ENCODE peak calls at places on chromosome 22, in eight cellular contexts. Z, G, W, A, C, K, Y and H are unnamed samples.

GRCh38 chr22:44229331-44229730 is 48.6 kb downstream of the PARVG start:
- DNase-seq in Z (no peak), G (no peak), W (no peak), A (no peak), C (no peak), K (no peak), Y (no peak), H (no peak)

GRCh38 chr22:44147821-44148574 is 32.7 kb upstream of the PARVG start:
- DNase-seq in Z (peak), G (no peak), W (no peak), A (no peak), C (no peak), K (no peak), Y (peak), H (no peak)

GRCh38 chr22:20175597-20175900 is 24.7 kb upstream of the CCDC188 start:
- DNase-seq in Z (no peak), G (no peak), W (no peak), A (peak), C (no peak), K (no peak), Y (peak), H (no peak)

GRCh38 chr22:36579441-36579840 is 50.5 kb upstream of the EIF3D start:
- DNase-seq in Z (no peak), G (no peak), W (no peak), A (no peak), C (no peak), K (no peak), Y (no peak), H (no peak)

GRCh38 chr22:35995772-35996171 is 32.9 kb downstream of the RBFOX2 start:
- DNase-seq in Z (peak), G (peak), W (peak), A (no peak), C (peak), K (peak), Y (peak), H (peak)

GRCh38 chr22:19941365-19942070 is at the start of the genes COMT and TXNRD2:
- DNase-seq in Z (peak), G (peak), W (peak), A (peak), C (peak), K (peak), Y (peak), H (peak)

GRCh38 chr22:19937616-19938473 is 3.7 kb upstream of the COMT start:
- DNase-seq in Z (no peak), G (no peak), W (no peak), A (no peak), C (peak), K (no peak), Y (peak), H (no peak)

GRCh38 chr22:35728639-35729308 is 11.1 kb downstream of the APOL5 start:
- DNase-seq in Z (peak), G (no peak), W (no peak), A (no peak), C (peak), K (no peak), Y (no peak), H (no peak)

GRCh38 chr22:48746789-48747425 is 1080.8 kb downstream of the BRD1 start:
- DNase-seq in Z (no peak), G (no peak), W (peak), A (no peak), C (no peak), K (no peak), Y (no peak), H (peak)

GRCh38 chr22:49155039-49155808 is 672.4 kb downstream of the BRD1 start:
- DNase-seq in Z (no peak), G (no peak), W (no peak), A (no peak), C (no peak), K (no peak), Y (no peak), H (peak)

GRCh38 chr22:43540570-43540969 is 128.8 kb downstream of the MPPED1 start:
- DNase-seq in Z (no peak), G (no peak), W (no peak), A (no peak), C (no peak), K (no peak), Y (no peak), H (no peak)

GRCh38 chr22:27331526-27332281 is 469.9 kb downstream of the MN1 start:
- DNase-seq in Z (peak), G (no peak), W (peak), A (peak), C (peak), K (no peak), Y (peak), H (no peak)

GRCh38 chr22:19889951-19890350 is 35.3 kb upstream of the GNB1L start:
- DNase-seq in Z (no peak), G (peak), W (no peak), A (no peak), C (no peak), K (no peak), Y (no peak), H (no peak)

GRCh38 chr22:26579331-26579886 is 10.5 kb downstream of the TPST2 start:
- DNase-seq in Z (peak), G (no peak), W (no peak), A (no peak), C (no peak), K (no peak), Y (no peak), H (no peak)

GRCh38 chr22:49531533-49531895 is 296.2 kb downstream of the BRD1 start:
- DNase-seq in Z (no peak), G (no peak), W (no peak), A (no peak), C (no peak), K (no peak), Y (no peak), H (no peak)

GRCh38 chr22:27507935-27508504 is 293.5 kb downstream of the MN1 start:
- DNase-seq in Z (no peak), G (no peak), W (no peak), A (no peak), C (no peak), K (no peak), Y (peak), H (no peak)

GRCh38 chr22:50673231-50674126 is 856 bp downstream of the SHANK3 start:
- DNase-seq in Z (no peak), G (no peak), W (no peak), A (no peak), C (no peak), K (no peak), Y (no peak), H (no peak)

GRCh38 chr22:26406118-26406517 is 22.9 kb upstream of the ASPHD2 start:
- DNase-seq in Z (no peak), G (no peak), W (peak), A (peak), C (no peak), K (no peak), Y (peak), H (no peak)

GRCh38 chr22:50542416-50542927 is 3.2 kb upstream of the KLHDC7B start:
- DNase-seq in Z (peak), G (no peak), W (no peak), A (no peak), C (no peak), K (no peak), Y (no peak), H (no peak)

GRCh38 chr22:50672471-50673230 is at the start of gene SHANK3:
- DNase-seq in Z (no peak), G (peak), W (no peak), A (no peak), C (peak), K (no peak), Y (no peak), H (no peak)

GRCh38 chr22:49545606-49546005 is 282.1 kb downstream of the BRD1 start:
- DNase-seq in Z (no peak), G (peak), W (no peak), A (no peak), C (no peak), K (no peak), Y (no peak), H (peak)

GRCh38 chr22:44848296-44848741 is 95.9 kb downstream of the ARHGAP8 start:
- DNase-seq in Z (no peak), G (no peak), W (no peak), A (no peak), C (no peak), K (no peak), Y (peak), H (no peak)

GRCh38 chr22:27487600-27488450 is 313.7 kb downstream of the MN1 start:
- DNase-seq in Z (no peak), G (no peak), W (no peak), A (peak), C (peak), K (no peak), Y (peak), H (no peak)

GRCh38 chr22:40041738-40042137 is 47.0 kb downstream of the FAM83F start:
- DNase-seq in Z (no peak), G (no peak), W (no peak), A (no peak), C (no peak), K (no peak), Y (no peak), H (no peak)

GRCh38 chr22:27989758-27990450 is 70.8 kb upstream of the PITPNB start:
- DNase-seq in Z (no peak), G (peak), W (peak), A (no peak), C (peak), K (no peak), Y (no peak), H (peak)

GRCh38 chr22:20061481-20061861 is 18.6 kb upstream of the DGCR8 start:
- DNase-seq in Z (no peak), G (no peak), W (no peak), A (no peak), C (no peak), K (no peak), Y (peak), H (no peak)

GRCh38 chr22:24594569-24595120 is 1.8 kb upstream of the LRRC75B start:
- DNase-seq in Z (no peak), G (peak), W (no peak), A (no peak), C (peak), K (no peak), Y (no peak), H (no peak)

GRCh38 chr22:42287174-42287890 is 16.9 kb upstream of the TCF20 start:
- DNase-seq in Z (no peak), G (no peak), W (no peak), A (no peak), C (no peak), K (no peak), Y (no peak), H (no peak)

GRCh38 chr22:33756508-33756949 is 163.7 kb downstream of the LARGE1 start:
- DNase-seq in Z (no peak), G (no peak), W (no peak), A (no peak), C (no peak), K (no peak), Y (no peak), H (no peak)

GRCh38 chr22:49008682-49009235 is 818.9 kb downstream of the BRD1 start:
- DNase-seq in Z (no peak), G (no peak), W (peak), A (no peak), C (no peak), K (no peak), Y (no peak), H (no peak)

GRCh38 chr22:37566329-37566837 is 6.1 kb downstream of the CDC42EP1 start:
- DNase-seq in Z (peak), G (no peak), W (no peak), A (no peak), C (no peak), K (no peak), Y (no peak), H (no peak)

GRCh38 chr22:27857441-27857840 is 55.9 kb upstream of the MN1 start:
- DNase-seq in Z (no peak), G (no peak), W (no peak), A (no peak), C (no peak), K (no peak), Y (peak), H (no peak)

GRCh38 chr22:26708256-26709009 is 51.0 kb downstream of the MIAT start:
- DNase-seq in Z (no peak), G (no peak), W (no peak), A (no peak), C (no peak), K (no peak), Y (no peak), H (no peak)

GRCh38 chr22:27124336-27125023 is 467.1 kb downstream of the MIAT start:
- DNase-seq in Z (peak), G (no peak), W (peak), A (no peak), C (no peak), K (no peak), Y (no peak), H (no peak)

GRCh38 chr22:33202455-33202854 is 144.3 kb upstream of the SYN3 start:
- DNase-seq in Z (no peak), G (no peak), W (no peak), A (no peak), C (no peak), K (no peak), Y (no peak), H (no peak)

DNA sequence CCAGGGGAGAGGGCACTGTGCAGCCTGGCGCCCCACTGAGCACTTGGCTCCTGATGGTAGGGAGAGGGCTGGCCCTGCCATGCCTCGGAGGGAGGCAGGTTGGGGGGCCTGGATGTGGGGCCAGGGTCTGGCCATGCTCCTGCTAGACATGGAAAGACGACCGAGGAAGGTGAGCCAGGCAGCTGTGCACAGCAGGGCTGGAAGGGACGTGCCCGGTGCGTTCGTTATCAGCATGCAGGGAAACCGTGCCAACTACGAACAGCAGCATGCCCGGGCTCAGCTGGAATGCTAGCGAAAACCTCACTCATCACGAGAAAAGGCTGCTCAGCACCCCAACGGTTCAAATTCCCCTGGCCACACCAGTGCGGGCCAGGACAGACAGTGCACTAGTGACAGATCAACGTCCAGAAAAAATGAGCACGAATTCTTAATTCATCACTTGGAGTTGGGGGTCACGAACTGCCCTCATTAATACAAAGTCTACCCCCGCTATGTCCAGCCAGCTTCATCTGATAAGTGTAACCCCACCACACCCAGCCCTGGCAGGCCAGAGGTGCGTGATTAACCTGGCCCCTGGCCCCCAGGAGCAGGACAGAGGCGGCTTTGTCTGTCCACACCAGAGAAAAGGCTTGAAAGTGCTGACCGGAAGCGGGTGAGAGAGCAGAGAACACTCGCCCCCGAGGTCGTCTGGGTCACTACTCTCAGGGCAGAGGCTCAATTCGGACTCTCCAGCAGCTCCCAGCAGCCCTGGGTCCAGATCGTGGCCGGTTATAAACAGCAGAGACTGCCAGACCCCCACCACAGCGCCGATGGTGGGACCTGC is 84.2 kb downstream of the CELSR1 start:
- DNase-seq in Z (no peak), G (no peak), W (no peak), A (no peak), C (peak), K (no peak), Y (no peak), H (no peak)
- TF ChIP-seq POLR2A in Z (no peak), G (no peak), W (no peak), A (no peak), C (no peak), K (no peak), Y (no peak), H (no peak)

DNA sequence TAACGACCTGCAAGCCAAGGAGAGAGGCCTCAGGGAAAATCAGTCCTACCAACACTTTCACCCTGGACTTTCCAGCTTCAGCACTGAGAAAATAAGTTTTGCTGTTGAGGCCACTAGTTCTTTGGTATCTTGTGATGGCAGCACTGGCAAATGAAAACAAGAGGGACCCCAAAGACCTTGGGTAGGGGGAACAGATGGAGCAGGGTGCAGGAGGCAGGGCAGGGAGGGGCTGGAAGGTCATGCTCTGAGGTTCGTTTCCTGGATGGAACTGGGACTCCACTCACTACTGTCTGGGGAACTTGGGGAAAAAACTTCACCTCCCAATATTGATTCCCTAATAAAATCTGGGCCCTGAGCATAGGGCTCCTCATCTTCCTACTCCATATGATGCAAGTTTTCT is 34.2 kb upstream of the PRAME start:
- DNase-seq in Z (no peak), G (no peak), W (no peak), A (no peak), C (no peak), K (no peak), Y (no peak), H (peak)
- H3K4me3 ChIP-seq in Z (no peak), G (no peak), W (no peak), A (no peak), C (no peak), K (no peak), Y (no peak), H (no peak)

GRCh38 chr22:41285820-41286638 is at the start of gene RANGAP1:
- DNase-seq in Z (peak), G (peak), W (peak), A (peak), C (peak), K (peak), Y (peak), H (peak)
- TF ChIP-seq CTCF in Z (no peak), G (no peak), W (peak), A (no peak), C (peak), K (no peak), Y (peak), H (no peak)

DNA sequence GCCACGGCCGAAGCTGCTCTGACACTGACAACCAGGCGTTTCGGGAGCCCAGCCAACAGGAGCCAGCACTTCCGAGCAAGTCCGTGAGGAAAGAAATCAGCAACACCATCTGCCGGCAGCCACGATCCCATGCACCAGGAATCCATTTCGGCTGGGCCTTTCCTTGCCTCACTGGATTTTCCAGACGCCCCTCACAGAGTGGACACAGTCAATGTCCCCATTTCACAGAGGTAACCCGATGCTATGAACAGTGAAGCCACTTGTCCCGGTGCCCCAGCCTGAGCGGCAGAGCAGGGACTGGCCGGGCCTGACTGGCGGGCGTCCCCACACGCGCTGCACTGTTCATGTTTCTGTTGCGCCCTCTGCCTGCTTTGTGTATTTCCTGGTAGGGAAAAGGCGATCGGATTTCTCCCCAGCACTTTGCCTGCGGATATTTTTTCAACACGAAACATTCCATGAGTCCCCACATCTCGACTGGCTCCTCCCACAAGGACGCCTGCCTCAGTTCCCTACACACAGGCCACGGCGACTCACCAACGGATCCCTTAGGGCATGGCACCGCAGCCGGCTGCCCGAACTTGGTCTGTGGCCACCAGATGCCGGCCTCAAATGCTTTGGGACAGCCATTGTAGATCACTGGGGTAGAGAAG is 55.3 kb downstream of the TRMU start:
- DNase-seq in Z (peak), G (no peak), W (peak), A (no peak), C (peak), K (peak), Y (peak), H (no peak)
- TF ChIP-seq POLR2A in Z (no peak), G (no peak), W (no peak), A (no peak), C (peak), K (no peak), Y (no peak), H (no peak)

DNA sequence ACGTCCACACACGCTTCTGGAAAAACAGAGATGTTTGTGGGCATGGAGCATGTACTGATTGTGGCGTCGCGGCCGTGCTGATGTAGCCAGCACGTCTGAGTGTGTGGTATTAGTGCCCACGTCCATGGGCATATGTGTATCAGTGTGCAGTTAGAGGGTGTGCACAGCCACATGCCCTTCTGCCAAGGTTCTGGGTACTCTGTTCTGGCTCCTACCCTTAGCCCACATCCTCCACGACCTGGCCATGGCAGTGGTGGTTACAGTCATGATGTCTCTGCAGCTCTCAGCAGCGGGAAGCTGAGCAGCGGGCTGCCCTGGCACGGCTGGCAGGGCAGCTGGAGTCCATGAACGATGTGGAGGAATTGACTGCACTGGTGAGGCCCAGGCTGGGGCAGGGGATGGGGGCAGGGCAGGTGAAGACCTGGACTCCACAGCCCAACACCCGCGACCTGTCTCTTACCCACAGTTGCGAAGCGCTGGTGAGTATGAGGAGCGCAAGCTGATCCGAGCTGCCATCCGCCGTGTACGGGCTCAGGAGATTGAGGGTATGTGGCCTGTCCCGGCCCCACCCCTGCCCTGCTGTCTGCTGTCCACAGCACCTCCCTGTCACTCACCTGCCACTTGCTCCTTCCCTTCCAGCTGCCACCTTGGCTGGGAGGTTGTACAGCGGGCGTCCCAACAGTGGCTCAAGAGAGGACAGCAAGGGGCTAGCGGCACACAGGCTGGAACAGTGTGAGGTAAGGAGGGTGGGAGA is 7.3 kb downstream of the SMTN start:
- DNase-seq in Z (no peak), G (no peak), W (no peak), A (no peak), C (no peak), K (no peak), Y (no peak), H (no peak)
- H3K4me3 ChIP-seq in Z (peak), G (no peak), W (no peak), A (no peak), C (no peak), K (no peak), Y (no peak), H (no peak)

GRCh38 chr22:38733329-38734202 is 22.2 kb downstream of the SUN2 start:
- DNase-seq in Z (peak), G (no peak), W (peak), A (peak), C (peak), K (peak), Y (peak), H (no peak)
- TF ChIP-seq CTCF in Z (peak), G (peak), W (peak), A (peak), C (peak), K (no peak), Y (peak), H (no peak)

GRCh38 chr22:22811016-22812009 is 76.3 kb upstream of the IGLL5 start:
- DNase-seq in Z (no peak), G (no peak), W (no peak), A (no peak), C (no peak), K (no peak), Y (no peak), H (no peak)
- TF ChIP-seq POLR2A in Z (no peak), G (no peak), W (no peak), A (no peak), C (no peak), K (no peak), Y (no peak), H (no peak)

DNA sequence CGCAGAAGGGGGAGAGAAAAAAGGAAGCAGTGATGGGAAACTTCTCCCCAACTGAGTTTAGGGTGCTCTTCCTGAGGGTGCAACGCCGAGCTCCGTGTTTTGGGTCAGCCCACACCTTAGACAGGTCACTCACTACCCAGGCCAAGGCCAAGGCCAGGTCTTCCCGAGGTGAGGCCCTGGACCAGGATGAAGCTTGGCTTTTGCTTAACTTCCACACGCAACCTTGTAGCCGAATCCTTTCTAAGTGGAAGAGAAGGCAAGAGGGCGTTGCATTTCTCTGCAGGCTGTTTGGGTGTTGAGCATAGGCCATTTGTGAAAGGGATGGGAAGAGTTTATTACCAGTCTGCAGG is 1.4 kb downstream of the KREMEN1 start:
- DNase-seq in Z (no peak), G (no peak), W (peak), A (no peak), C (no peak), K (no peak), Y (no peak), H (no peak)
- H3K4me3 ChIP-seq in Z (peak), G (peak), W (peak), A (no peak), C (no peak), K (peak), Y (no peak), H (peak)